ENCODE peak calls at places on chromosomes 12 and 14, in nine cellular contexts. T is choroid plexus epithelial cell; Y is NCI-H1105; J is AG04449; U is iPS-NIHi11; G is mucosa of gallbladder; W is bronchial epithelial cell; A is activated naive CD8-positive, alpha-beta T cell treated with anti-CD3 and anti-CD28 coated beads, Interleukin-2, amount 50 U/mL, for 16 hours; R is IMR-90. H is an unnamed sample.

GRCh38 chr12:121383601-121384019 is 16.3 kb upstream of the RNF34 start:
- DNase-seq in A (no peak), J (no peak), Y (no peak), U (no peak), W (no peak), R (no peak), G (no peak), T (no peak), H (no peak)

GRCh38 chr12:81558031-81558430 is 201.1 kb downstream of the PPFIA2 start:
- DNase-seq in W (peak; percentile 29), A (no peak), Y (no peak), G (no peak), R (peak; percentile 6), U (no peak), J (no peak), T (peak; percentile 76), H (peak; percentile 26)

GRCh38 chr12:56086096-56086495 is 6.1 kb downstream of the ERBB3 start:
- DNase-seq in A (no peak), J (no peak), W (peak; percentile 83), T (no peak), U (peak; percentile 25), G (peak; percentile 76), Y (no peak), R (no peak), H (no peak)

GRCh38 chr14:64109821-64110554 is 184.2 kb downstream of the ESR2 start:
- DNase-seq in J (no peak), A (no peak), Y (no peak), W (peak; percentile 54), U (no peak), T (peak; percentile 44), R (peak; percentile 49), G (no peak), H (no peak)

GRCh38 chr12:72277415-72277814 is 5.2 kb downstream of the TRHDE start:
- DNase-seq in T (no peak), W (peak; percentile 16), A (no peak), G (no peak), J (no peak), R (peak; percentile 81), Y (no peak), U (no peak), H (no peak)

GRCh38 chr12:116012757-116013156 is 264.7 kb downstream of the MED13L start:
- DNase-seq in T (no peak), A (no peak), W (no peak), U (no peak), J (no peak), Y (no peak), G (no peak), R (no peak), H (no peak)

GRCh38 chr14:100295376-100296105 is 10.7 kb downstream of the SLC25A29 start:
- DNase-seq in G (no peak), W (no peak), J (no peak), Y (no peak), A (no peak), U (no peak), T (no peak), R (no peak), H (no peak)

GRCh38 chr14:102125546-102125945 is 14.2 kb upstream of the WDR20 start:
- DNase-seq in G (no peak), W (peak; percentile 75), R (no peak), U (no peak), J (no peak), A (no peak), Y (no peak), T (peak; percentile 38), H (peak; percentile 55)

GRCh38 chr12:90268574-90268973 is 559.9 kb upstream of the ATP2B1 start:
- DNase-seq in J (no peak), R (no peak), G (no peak), T (no peak), U (no peak), W (no peak), A (no peak), Y (no peak), H (no peak)

GRCh38 chr12:70885952-70886351 is 34.6 kb downstream of the PTPRR start:
- DNase-seq in W (no peak), Y (no peak), G (no peak), R (no peak), J (no peak), A (no peak), U (no peak), T (no peak), H (no peak)

GRCh38 chr12:7060353-7060954 is at the start of gene C1S:
- DNase-seq in R (peak; percentile 99), W (peak; percentile 93), G (peak; percentile 71), J (peak; percentile 96), U (peak; percentile 64), A (no peak), T (peak; percentile 98), Y (no peak), H (peak; percentile 85)

GRCh38 chr14:100155049-100155621 is 4.3 kb downstream of the DEGS2 start:
- DNase-seq in G (no peak), W (peak; percentile 43), U (peak; percentile 82), J (no peak), Y (peak; percentile 16), R (no peak), T (peak; percentile 33), A (no peak), H (no peak)

GRCh38 chr12:103698752-103699540 is 111.9 kb downstream of the STAB2 start:
- DNase-seq in U (no peak), Y (no peak), G (no peak), T (no peak), W (no peak), A (no peak), R (no peak), J (no peak), H (no peak)

GRCh38 chr14:93269341-93270068 is 62.4 kb downstream of the UBR7 start:
- DNase-seq in W (peak; percentile 79), J (peak; percentile 17), T (peak; percentile 79), A (no peak), R (peak; percentile 90), U (peak; percentile 10), G (no peak), Y (no peak), H (peak; percentile 45)

GRCh38 chr12:107200394-107200793 is 107.0 kb upstream of the CRY1 start:
- DNase-seq in G (no peak), J (no peak), T (peak; percentile 65), A (no peak), W (peak; percentile 96), R (peak; percentile 87), U (no peak), Y (peak; percentile 38), H (peak; percentile 86)

GRCh38 chr14:29486132-29486531 is 441.5 kb downstream of the PRKD1 start:
- DNase-seq in G (no peak), Y (no peak), R (no peak), J (no peak), W (no peak), U (no peak), T (no peak), A (no peak), H (no peak)

GRCh38 chr12:5434647-5434968 is 2.7 kb downstream of the NTF3 start:
- DNase-seq in W (no peak), T (no peak), R (no peak), G (no peak), A (no peak), J (no peak), U (no peak), Y (no peak), H (no peak)

GRCh38 chr14:22231022-22231421 is 358.0 kb downstream of the DAD1 start:
- DNase-seq in A (no peak), J (no peak), T (no peak), U (no peak), Y (no peak), R (no peak), W (no peak), G (no peak), H (no peak)

GRCh38 chr14:106831322-106831720 is 1304.9 kb downstream of the TMEM121 start:
- DNase-seq in J (no peak), W (no peak), U (no peak), G (no peak), T (peak; percentile 0), Y (no peak), A (peak; percentile 23), R (no peak), H (no peak)

GRCh38 chr12:42716521-42716920 is 127.0 kb upstream of the PRICKLE1 start:
- DNase-seq in R (peak; percentile 43), A (no peak), T (peak; percentile 94), J (no peak), G (no peak), Y (no peak), U (no peak), W (no peak), H (no peak)

GRCh38 chr12:95836185-95836609 is 22.6 kb upstream of the SNRPF start:
- DNase-seq in A (no peak), Y (peak; percentile 64), T (no peak), J (no peak), R (peak; percentile 78), G (no peak), W (peak; percentile 94), U (no peak), H (peak; percentile 63)

GRCh38 chr14:35197015-35197414 is 74.7 kb downstream of the PRORP start:
- DNase-seq in U (no peak), G (no peak), R (peak; percentile 77), A (no peak), T (peak; percentile 37), Y (no peak), J (no peak), W (peak; percentile 91), H (peak; percentile 71)

GRCh38 chr14:105863296-105864108 is 337.1 kb downstream of the TMEM121 start:
- DNase-seq in Y (no peak), T (no peak), G (no peak), J (no peak), U (peak; percentile 3), R (no peak), W (no peak), A (no peak), H (no peak)

GRCh38 chr14:87170179-87170578 is 822.8 kb downstream of the GALC start:
- DNase-seq in A (no peak), W (no peak), U (no peak), Y (no peak), G (no peak), J (no peak), T (peak; percentile 11), R (no peak), H (no peak)

GRCh38 chr12:3242199-3242863 is 165.2 kb downstream of the TSPAN9 start:
- DNase-seq in G (peak; percentile 16), T (no peak), Y (no peak), J (no peak), R (no peak), U (no peak), W (no peak), A (no peak), H (no peak)

GRCh38 chr12:111692575-111693210 is 6.8 kb downstream of the ACAD10 start:
- DNase-seq in T (peak; percentile 48), J (no peak), W (no peak), U (peak; percentile 51), Y (no peak), R (peak; percentile 15), G (no peak), A (no peak), H (no peak)

GRCh38 chr12:110590059-110590458 is 6.9 kb upstream of the PPTC7 start:
- DNase-seq in T (no peak), Y (no peak), W (no peak), R (no peak), A (no peak), G (no peak), J (no peak), U (no peak), H (no peak)

GRCh38 chr14:63938198-63939005 is 85.6 kb downstream of the SYNE2 start:
- DNase-seq in U (no peak), R (peak; percentile 2), Y (no peak), A (no peak), T (peak; percentile 61), W (peak; percentile 80), J (no peak), G (no peak), H (peak; percentile 55)

GRCh38 chr12:23025372-23026021 is 400.5 kb downstream of the ETNK1 start:
- DNase-seq in Y (no peak), J (no peak), R (no peak), U (no peak), G (no peak), W (no peak), T (no peak), A (no peak), H (no peak)

GRCh38 chr12:122528992-122529391 is 1.9 kb downstream of the KNTC1 start:
- DNase-seq in R (no peak), W (no peak), T (no peak), U (no peak), J (no peak), Y (no peak), G (no peak), A (no peak), H (no peak)

GRCh38 chr12:8088574-8088973 is 6.5 kb downstream of the NECAP1 start:
- DNase-seq in Y (no peak), W (no peak), R (no peak), J (no peak), T (no peak), A (no peak), G (no peak), U (no peak), H (no peak)

H was measured in foreskin keratinocyte.